ENCODE peak calls at places on chromosomes 4 and X, in ten cellular contexts. A, C, Y, V, I, M, H, F, U and T are unnamed samples.

GRCh38 chr4:152682143-152682542 is 2.3 kb upstream of the TMEM154 start:
- DNase-seq in C (no peak), F (no peak), U (no peak), V (no peak), Y (no peak), M (no peak), I (no peak), H (no peak), A (no peak), T (no peak)

GRCh38 chr4:53136954-53137353 is 228.9 kb downstream of the SCFD2 start:
- DNase-seq in I (no peak), Y (no peak), M (no peak), U (no peak), C (no peak), V (no peak), F (no peak), A (no peak), H (no peak), T (no peak)

GRCh38 chr4:113979157-113979972 is at the start of gene ARSJ:
- DNase-seq in Y (no peak), F (no peak), U (no peak), I (no peak), H (peak; percentile 12), A (peak; percentile 58), V (peak; percentile 81), M (peak; percentile 51), C (peak; percentile 81), T (no peak)

GRCh38 chrX:137916090-137916746 is 350.3 kb downstream of the ZIC3 start:
- DNase-seq in I (no peak), A (no peak), V (no peak), C (no peak), H (no peak), M (no peak), Y (no peak), F (no peak), U (no peak), T (no peak)

GRCh38 chr4:141066690-141067089 is 66.6 kb downstream of the RNF150 start:
- DNase-seq in M (no peak), H (no peak), C (no peak), I (no peak), Y (no peak), F (no peak), U (no peak), A (no peak), V (no peak), T (no peak)

GRCh38 chr4:15725608-15726007 is 22.7 kb downstream of the BST1 start:
- DNase-seq in M (no peak), U (no peak), I (no peak), A (no peak), Y (no peak), F (no peak), V (no peak), C (no peak), H (no peak), T (no peak)

GRCh38 chr4:25951390-25951952 is 37.5 kb downstream of the SMIM20 start:
- DNase-seq in A (no peak), Y (no peak), F (no peak), H (no peak), C (no peak), V (no peak), I (no peak), U (no peak), M (no peak), T (no peak)

GRCh38 chr4:2281575-2282343 is 19.9 kb upstream of the MXD4 start:
- DNase-seq in V (no peak), M (no peak), U (no peak), A (no peak), H (no peak), I (no peak), Y (no peak), C (no peak), F (peak; percentile 81), T (no peak)

GRCh38 chrX:40571600-40571999 is 9.2 kb upstream of the ATP6AP2 start:
- DNase-seq in H (no peak), C (no peak), U (no peak), Y (no peak), F (no peak), A (no peak), V (no peak), M (no peak), I (no peak), T (no peak)

GRCh38 chrX:40576291-40576690 is 4.5 kb upstream of the ATP6AP2 start:
- DNase-seq in U (no peak), M (no peak), F (no peak), I (no peak), H (no peak), V (no peak), C (no peak), A (no peak), Y (no peak), T (no peak)

GRCh38 chrX:40573763-40574162 is 7.0 kb upstream of the ATP6AP2 start:
- DNase-seq in C (peak; percentile 7), I (no peak), V (no peak), F (peak; percentile 45), A (peak; percentile 54), M (no peak), U (no peak), Y (no peak), H (no peak), T (no peak)

DNA sequence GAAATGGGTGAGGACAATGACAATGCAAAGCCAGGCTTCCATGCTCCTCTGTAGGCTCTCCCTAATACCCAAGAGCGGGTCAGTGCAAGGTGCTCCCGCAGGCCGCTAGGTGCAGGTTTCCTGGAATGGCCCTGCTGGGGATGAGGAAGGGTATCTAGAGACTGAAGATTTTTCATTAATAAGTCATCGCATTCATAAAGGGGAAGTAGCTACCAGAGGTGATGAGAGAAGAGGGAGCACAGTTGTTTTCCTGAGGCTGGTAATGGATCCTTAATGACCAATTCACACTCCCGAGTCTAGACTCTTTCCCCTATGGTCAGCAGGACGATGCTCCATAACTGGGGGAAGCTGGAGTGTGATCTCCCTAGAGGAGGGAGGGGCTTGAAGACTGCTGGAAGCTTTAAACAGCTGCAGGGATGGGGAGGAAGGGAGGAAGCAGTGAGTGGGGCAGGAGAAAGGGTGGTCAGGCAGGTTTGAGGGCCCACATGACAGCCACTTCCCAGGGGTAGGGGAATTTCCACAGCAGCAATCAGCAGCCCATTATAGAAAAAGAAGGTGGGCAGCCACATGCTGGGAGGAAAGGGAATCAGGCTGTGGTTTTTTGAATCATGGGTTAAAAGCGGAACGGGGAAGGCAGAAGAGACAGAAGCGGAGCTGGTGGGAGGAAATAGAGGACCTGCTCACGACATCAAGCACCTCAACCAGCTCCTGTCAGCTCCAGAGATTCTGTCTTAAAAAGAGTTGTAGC is 10.2 kb upstream of the ATP6AP2 start:
- DNase-seq in M (no peak), U (no peak), H (no peak), C (no peak), I (no peak), F (no peak), V (no peak), Y (no peak), A (no peak), T (no peak)
- H3K27ac ChIP-seq in M (no peak overlapping the region), U (no peak overlapping the region), H (no peak overlapping the region), C (no peak overlapping the region), I (no peak overlapping the region), F (no peak overlapping the region), V (no peak overlapping the region), Y (no peak overlapping the region), A (no peak overlapping the region), T (no peak overlapping the region)

GRCh38 chrX:80808160-80808735 is 1.4 kb downstream of the BRWD3 start:
- DNase-seq in M (peak; percentile 68), H (peak; percentile 88), V (peak; percentile 86), I (no peak), A (peak; percentile 81), C (peak; percentile 71), Y (no peak), U (peak; percentile 69), F (peak; percentile 82), T (peak; percentile 67)

GRCh38 chrX:80806557-80806956 is 3.1 kb downstream of the BRWD3 start:
- DNase-seq in Y (no peak), C (no peak), H (no peak), U (no peak), M (no peak), I (no peak), V (no peak), A (no peak), F (no peak), T (no peak)

GRCh38 chrX:80808854-80809493 is 703 bp downstream of the BRWD3 start:
- DNase-seq in A (peak; percentile 20), V (peak; percentile 70), I (no peak), U (peak; percentile 4), C (peak; percentile 6), M (no peak), H (peak; percentile 5), F (peak; percentile 43), Y (no peak), T (peak; percentile 11)

GRCh38 chrX:80810365-80810978 is 795 bp upstream of the BRWD3 start:
- DNase-seq in H (no peak), Y (no peak), M (no peak), A (peak; percentile 0), U (no peak), I (no peak), V (no peak), F (peak; percentile 11), C (peak; percentile 8), T (no peak)

GRCh38 chrX:80807606-80808159 is 2.0 kb downstream of the BRWD3 start:
- DNase-seq in I (no peak), H (no peak), U (no peak), A (peak; percentile 0), V (no peak), Y (no peak), F (no peak), C (no peak), M (no peak), T (no peak)
- H3K27ac ChIP-seq in I (no peak overlapping the region), H (peak overlapping the region; percentile 91), U (peak overlapping the region; percentile 80), A (peak overlapping the region; percentile 93), V (peak overlapping the region; percentile 90), Y (no peak overlapping the region), F (peak overlapping the region; percentile 78), C (no peak overlapping the region), M (peak overlapping the region; percentile 86), T (no peak overlapping the region)

DNA sequence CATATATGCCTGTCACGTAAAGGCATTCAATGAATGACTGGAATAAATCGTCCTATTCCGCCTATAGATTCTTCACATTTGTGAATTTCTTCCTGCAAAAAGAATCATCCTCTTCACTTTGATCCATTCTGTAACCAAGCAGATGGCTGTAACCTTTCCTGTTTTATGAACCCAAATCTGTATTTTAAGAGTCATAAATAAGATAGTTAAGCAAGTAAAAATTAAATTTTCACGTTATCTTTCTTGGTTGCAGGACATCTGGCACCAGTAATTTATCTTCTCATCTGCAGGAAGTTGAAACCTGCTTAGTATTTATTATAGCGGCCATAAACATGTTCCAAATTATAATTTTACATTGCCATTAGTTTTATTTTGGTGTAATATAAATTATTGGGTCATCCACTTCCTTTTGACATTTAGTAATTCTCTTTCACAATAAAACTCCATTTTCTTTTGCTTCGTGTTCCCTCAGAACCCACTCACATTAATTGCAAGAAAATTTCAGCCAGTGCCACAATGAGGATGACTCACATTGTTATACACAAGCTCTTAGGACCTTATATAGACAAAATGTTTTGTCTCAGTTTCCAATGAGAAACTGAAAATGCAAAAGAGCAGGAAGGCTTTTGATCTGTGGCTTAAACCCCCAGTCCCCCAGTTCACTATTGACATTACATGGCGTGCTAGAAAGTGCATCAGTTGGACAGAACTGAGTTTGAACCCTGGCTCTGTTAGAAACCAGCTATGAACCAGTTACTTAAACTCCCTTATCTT is 51.1 kb downstream of the TMEM156 start:
- DNase-seq in F (no peak), U (no peak), A (no peak), V (no peak), I (no peak), C (peak; percentile 95), Y (no peak), H (no peak), M (no peak), T (no peak)
- H3K27ac ChIP-seq in F (no peak overlapping the region), U (no peak overlapping the region), A (no peak overlapping the region), V (no peak overlapping the region), I (no peak overlapping the region), C (peak overlapping the region; percentile 31), Y (peak overlapping the region; percentile 36), H (no peak overlapping the region), M (no peak overlapping the region), T (no peak overlapping the region)

GRCh38 chr4:82489987-82490386 is 59.6 kb downstream of the ENOPH1 start:
- DNase-seq in M (no peak), H (no peak), I (no peak), C (no peak), F (no peak), U (no peak), A (no peak), Y (no peak), V (no peak), T (no peak)
- H3K27ac ChIP-seq in M (no peak overlapping the region), H (no peak overlapping the region), I (no peak overlapping the region), C (no peak overlapping the region), F (no peak overlapping the region), U (no peak overlapping the region), A (no peak overlapping the region), Y (no peak overlapping the region), V (no peak overlapping the region), T (no peak overlapping the region)